ENCODE peak calls at places on chromosomes 4 and X, in nine cellular contexts. One of them, this sample, is unnamed.

GRCh38 chrX:132413459-132413858 is 75.4 kb downstream of the MBNL3 start:
- DNase-seq in K562: peak; percentile 9
- DNase-seq in esophagus muscularis mucosa: no peak
- DNase-seq in H1: peak; percentile 47
- DNase-seq in GM23338: peak; percentile 81
- DNase-seq in transverse colon: no peak
- DNase-seq in stomach: no peak
- DNase-seq in breast epithelium: no peak
- DNase-seq in HepG2: peak; percentile 82
- DNase-seq in this sample: no peak

GRCh38 chr4:69832326-69833030 is 27.5 kb downstream of the SULT1E1 start:
- DNase-seq in K562: no peak
- DNase-seq in esophagus muscularis mucosa: no peak
- DNase-seq in H1: no peak
- DNase-seq in GM23338: no peak
- DNase-seq in transverse colon: peak; percentile 71
- DNase-seq in stomach: peak; percentile 58
- DNase-seq in breast epithelium: no peak
- DNase-seq in HepG2: peak; percentile 99
- DNase-seq in this sample: no peak

GRCh38 chrX:37958493-37959211 is 47.7 kb upstream of the SYTL5 start:
- DNase-seq in K562: no peak
- DNase-seq in esophagus muscularis mucosa: no peak
- DNase-seq in H1: no peak
- DNase-seq in GM23338: no peak
- DNase-seq in transverse colon: no peak
- DNase-seq in stomach: no peak
- DNase-seq in breast epithelium: no peak
- DNase-seq in HepG2: peak; percentile 67
- DNase-seq in this sample: no peak

GRCh38 chr4:141870152-141870551 is 233.8 kb downstream of the IL15 start:
- DNase-seq in K562: no peak
- DNase-seq in esophagus muscularis mucosa: no peak
- DNase-seq in H1: no peak
- DNase-seq in GM23338: no peak
- DNase-seq in transverse colon: no peak
- DNase-seq in stomach: no peak
- DNase-seq in breast epithelium: no peak
- DNase-seq in HepG2: no peak
- DNase-seq in this sample: no peak

GRCh38 chr4:87896020-87896621 is 63.4 kb downstream of the MEPE start:
- DNase-seq in K562: no peak
- DNase-seq in esophagus muscularis mucosa: no peak
- DNase-seq in H1: no peak
- DNase-seq in GM23338: peak; percentile 64
- DNase-seq in transverse colon: no peak
- DNase-seq in stomach: no peak
- DNase-seq in breast epithelium: no peak
- DNase-seq in HepG2: peak; percentile 52
- DNase-seq in this sample: no peak

GRCh38 chrX:1763294-1763693 is 148.4 kb downstream of the ASMT start:
- DNase-seq in K562: no peak
- DNase-seq in esophagus muscularis mucosa: no peak
- DNase-seq in H1: no peak
- DNase-seq in GM23338: no peak
- DNase-seq in transverse colon: no peak
- DNase-seq in stomach: no peak
- DNase-seq in breast epithelium: no peak
- DNase-seq in HepG2: no peak
- DNase-seq in this sample: no peak

GRCh38 chrX:23434356-23434884 is 99.8 kb downstream of the PTCHD1 start:
- DNase-seq in K562: no peak
- DNase-seq in esophagus muscularis mucosa: no peak
- DNase-seq in H1: no peak
- DNase-seq in GM23338: no peak
- DNase-seq in transverse colon: peak; percentile 46
- DNase-seq in stomach: peak; percentile 84
- DNase-seq in breast epithelium: peak; percentile 63
- DNase-seq in HepG2: no peak
- DNase-seq in this sample: no peak

GRCh38 chrX:63354484-63354883 is 3.4 kb upstream of the SPIN4 start:
- DNase-seq in K562: no peak
- DNase-seq in esophagus muscularis mucosa: no peak
- DNase-seq in H1: no peak
- DNase-seq in GM23338: no peak
- DNase-seq in transverse colon: no peak
- DNase-seq in stomach: no peak
- DNase-seq in breast epithelium: no peak
- DNase-seq in HepG2: no peak
- DNase-seq in this sample: no peak

GRCh38 chr4:99845708-99846469 is 29.3 kb downstream of the DAPP1 start:
- DNase-seq in K562: no peak
- DNase-seq in esophagus muscularis mucosa: no peak
- DNase-seq in H1: no peak
- DNase-seq in GM23338: no peak
- DNase-seq in transverse colon: no peak
- DNase-seq in stomach: no peak
- DNase-seq in breast epithelium: no peak
- DNase-seq in HepG2: no peak
- DNase-seq in this sample: no peak

GRCh38 chrX:13776387-13776786 is 40.5 kb downstream of the GPM6B start:
- DNase-seq in K562: no peak
- DNase-seq in esophagus muscularis mucosa: no peak
- DNase-seq in H1: no peak
- DNase-seq in GM23338: no peak
- DNase-seq in transverse colon: no peak
- DNase-seq in stomach: no peak
- DNase-seq in breast epithelium: no peak
- DNase-seq in HepG2: no peak
- DNase-seq in this sample: no peak

GRCh38 chrX:38214551-38214950 is 6.1 kb downstream of the SRPX start:
- DNase-seq in K562: no peak
- DNase-seq in esophagus muscularis mucosa: no peak
- DNase-seq in H1: no peak
- DNase-seq in GM23338: no peak
- DNase-seq in transverse colon: no peak
- DNase-seq in stomach: no peak
- DNase-seq in breast epithelium: no peak
- DNase-seq in HepG2: no peak
- DNase-seq in this sample: no peak

GRCh38 chr4:182604161-182604591 is 313.0 kb downstream of the DCTD start:
- DNase-seq in K562: no peak
- DNase-seq in esophagus muscularis mucosa: no peak
- DNase-seq in H1: no peak
- DNase-seq in GM23338: no peak
- DNase-seq in transverse colon: no peak
- DNase-seq in stomach: no peak
- DNase-seq in breast epithelium: no peak
- DNase-seq in HepG2: no peak
- DNase-seq in this sample: no peak

GRCh38 chr4:164807611-164808010 is 53.7 kb downstream of the SMIM31 start:
- DNase-seq in K562: no peak
- DNase-seq in esophagus muscularis mucosa: no peak
- DNase-seq in H1: no peak
- DNase-seq in GM23338: peak; percentile 87
- DNase-seq in transverse colon: no peak
- DNase-seq in stomach: peak; percentile 36
- DNase-seq in breast epithelium: no peak
- DNase-seq in HepG2: peak; percentile 74
- DNase-seq in this sample: no peak

GRCh38 chrX:23394421-23394820 is 59.8 kb downstream of the PTCHD1 start:
- DNase-seq in K562: no peak
- DNase-seq in esophagus muscularis mucosa: no peak
- DNase-seq in H1: no peak
- DNase-seq in GM23338: no peak
- DNase-seq in transverse colon: no peak
- DNase-seq in stomach: peak; percentile 53
- DNase-seq in breast epithelium: no peak
- DNase-seq in HepG2: no peak
- DNase-seq in this sample: no peak

GRCh38 chr4:55312491-55313101 is 33.4 kb upstream of the SRD5A3 start:
- DNase-seq in K562: no peak
- DNase-seq in esophagus muscularis mucosa: no peak
- DNase-seq in H1: peak; percentile 50
- DNase-seq in GM23338: peak; percentile 80
- DNase-seq in transverse colon: peak; percentile 33
- DNase-seq in stomach: peak; percentile 34
- DNase-seq in breast epithelium: no peak
- DNase-seq in HepG2: peak; percentile 33
- DNase-seq in this sample: no peak

GRCh38 chr4:2941138-2942036 is 21.8 kb downstream of the NOP14 start:
- DNase-seq in K562: no peak
- DNase-seq in esophagus muscularis mucosa: no peak
- DNase-seq in H1: no peak
- DNase-seq in GM23338: no peak
- DNase-seq in transverse colon: peak; percentile 7
- DNase-seq in stomach: no peak
- DNase-seq in breast epithelium: peak; percentile 46
- DNase-seq in HepG2: no peak
- DNase-seq in this sample: no peak
- TF ChIP-seq POLR2AphosphoS5 in K562: no peak
- TF ChIP-seq POLR2AphosphoS5 in esophagus muscularis mucosa: no peak
- TF ChIP-seq POLR2AphosphoS5 in H1: peak; percentile 35
- TF ChIP-seq POLR2AphosphoS5 in GM23338: no peak
- TF ChIP-seq POLR2AphosphoS5 in transverse colon: no peak
- TF ChIP-seq POLR2AphosphoS5 in stomach: no peak
- TF ChIP-seq POLR2AphosphoS5 in breast epithelium: no peak
- TF ChIP-seq POLR2AphosphoS5 in HepG2: no peak
- TF ChIP-seq POLR2AphosphoS5 in this sample: no peak

DNA sequence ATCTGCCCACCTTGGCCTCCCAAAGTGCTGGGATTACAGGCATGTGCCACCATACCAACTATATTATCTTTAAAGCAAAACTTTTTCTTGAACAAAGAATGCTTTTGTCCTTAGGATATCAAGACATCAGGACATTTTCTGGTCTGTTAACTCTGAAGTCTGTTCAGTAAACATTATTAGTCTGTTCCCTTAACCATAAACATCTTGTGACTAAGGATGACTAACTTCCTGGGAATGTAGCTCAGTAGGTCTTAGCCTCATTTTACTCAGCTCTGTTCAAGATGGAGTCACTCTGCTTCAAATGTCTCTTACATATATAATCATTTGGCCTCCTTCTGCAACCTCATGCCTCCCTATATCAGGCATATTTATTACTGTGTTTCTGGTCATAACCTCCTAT is 122.9 kb downstream of the UBE2NL start:
- DNase-seq in K562: no peak
- DNase-seq in esophagus muscularis mucosa: no peak
- DNase-seq in H1: no peak
- DNase-seq in GM23338: no peak
- DNase-seq in transverse colon: no peak
- DNase-seq in stomach: no peak
- DNase-seq in breast epithelium: no peak
- DNase-seq in HepG2: no peak
- DNase-seq in this sample: no peak
- H3K27ac ChIP-seq in K562: no peak overlapping the region
- H3K27ac ChIP-seq in esophagus muscularis mucosa: no peak overlapping the region
- H3K27ac ChIP-seq in H1: no peak overlapping the region
- H3K27ac ChIP-seq in GM23338: no peak overlapping the region
- H3K27ac ChIP-seq in transverse colon: no peak overlapping the region
- H3K27ac ChIP-seq in stomach: no peak overlapping the region
- H3K27ac ChIP-seq in breast epithelium: no peak overlapping the region
- H3K27ac ChIP-seq in HepG2: no peak overlapping the region
- H3K27ac ChIP-seq in this sample: no peak overlapping the region

DNA sequence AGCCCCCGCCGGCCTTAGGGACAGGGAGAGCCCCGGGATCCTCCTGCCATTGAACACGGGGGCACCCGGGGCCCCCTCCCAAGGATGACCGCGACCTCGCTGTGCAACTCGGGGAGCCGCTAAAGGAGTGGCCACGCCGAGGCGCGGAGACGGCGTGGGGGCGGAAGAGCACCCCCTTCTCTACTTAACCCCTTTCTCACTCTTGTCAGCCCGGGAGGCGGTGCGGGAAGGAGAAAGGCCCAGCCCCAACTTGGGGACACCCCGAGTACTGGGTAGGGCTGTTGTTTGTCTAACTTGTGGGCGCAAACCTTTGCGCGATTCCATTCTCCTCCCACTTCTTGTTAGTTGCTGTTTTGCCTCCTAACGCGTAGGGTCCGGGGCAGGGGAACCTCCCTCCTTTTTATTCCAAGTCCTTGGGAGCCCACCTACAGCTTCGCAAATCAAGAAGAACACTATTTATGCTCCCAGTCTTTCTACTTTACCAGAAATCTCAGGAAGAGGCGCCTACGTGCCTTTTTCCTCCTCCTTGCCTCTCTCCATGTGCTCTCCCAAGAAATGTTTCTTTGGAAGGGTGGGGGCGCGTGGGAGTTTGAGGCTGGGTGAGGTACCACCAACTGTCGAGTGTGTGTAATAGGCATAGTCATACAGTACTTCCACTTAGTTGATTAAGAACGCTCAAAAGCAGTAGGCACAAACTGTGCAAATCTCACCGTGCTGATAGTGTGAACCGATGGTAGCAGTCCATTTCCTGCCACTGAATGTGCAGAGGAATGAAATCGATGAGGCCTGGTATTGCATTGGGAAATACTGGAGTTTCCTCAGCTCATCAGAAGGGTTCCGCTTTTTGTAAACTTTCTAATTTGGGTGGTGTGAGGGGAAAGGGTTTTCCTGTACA is 810 bp downstream of the DIAPH2 start:
- DNase-seq in K562: no peak
- DNase-seq in esophagus muscularis mucosa: peak; percentile 91
- DNase-seq in H1: peak; percentile 43
- DNase-seq in GM23338: peak; percentile 22
- DNase-seq in transverse colon: peak; percentile 45
- DNase-seq in stomach: peak; percentile 35
- DNase-seq in breast epithelium: no peak
- DNase-seq in HepG2: peak; percentile 7
- DNase-seq in this sample: no peak
- TF ChIP-seq CTCF in K562: no peak
- TF ChIP-seq CTCF in esophagus muscularis mucosa: no peak
- TF ChIP-seq CTCF in H1: no peak
- TF ChIP-seq CTCF in GM23338: no peak
- TF ChIP-seq CTCF in transverse colon: no peak
- TF ChIP-seq CTCF in stomach: no peak
- TF ChIP-seq CTCF in breast epithelium: no peak
- TF ChIP-seq CTCF in HepG2: no peak
- TF ChIP-seq CTCF in this sample: no peak

DNA sequence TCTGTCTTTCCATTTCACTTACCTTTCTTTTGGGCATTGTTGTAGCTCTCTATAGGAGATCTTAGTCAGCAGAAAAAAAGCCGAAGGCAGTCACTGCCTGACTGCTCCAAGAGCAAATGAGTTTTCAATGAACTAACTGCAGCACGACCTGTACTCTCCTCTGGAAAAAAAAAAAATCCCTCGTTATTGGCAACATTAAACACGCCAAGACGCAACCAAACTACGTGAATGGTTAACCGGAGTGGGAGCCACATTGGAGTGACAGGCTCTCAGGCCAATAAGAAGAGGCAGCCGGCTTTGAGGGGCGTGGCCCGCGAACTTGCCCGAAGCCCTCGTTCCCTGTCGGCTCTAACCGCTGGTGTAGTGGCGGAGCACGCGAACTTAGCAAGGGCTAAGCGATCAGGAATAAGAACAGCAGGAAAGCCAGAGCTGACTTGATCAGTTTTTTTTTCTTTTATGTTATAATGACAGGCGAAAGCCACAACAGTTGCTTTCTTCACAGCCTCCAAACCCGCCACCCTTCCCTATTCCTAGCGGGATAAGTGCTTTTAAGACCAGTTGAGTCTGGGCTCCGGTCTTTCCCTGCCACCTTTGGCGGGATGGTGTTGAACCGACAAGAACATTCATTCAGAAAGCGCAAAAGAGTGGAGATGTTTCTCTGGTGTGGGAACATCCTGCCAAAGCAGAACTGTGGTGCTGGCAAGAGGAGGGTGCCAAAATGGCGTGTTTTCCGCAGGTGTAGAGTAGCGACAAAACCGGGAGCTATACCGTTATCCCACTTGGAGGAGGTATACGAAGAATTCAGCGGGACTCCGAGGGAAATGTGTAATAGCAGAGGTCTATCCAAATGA is 80.0 kb downstream of the HMGN5 start:
- DNase-seq in K562: peak; percentile 86
- DNase-seq in esophagus muscularis mucosa: peak; percentile 95
- DNase-seq in H1: peak; percentile 89
- DNase-seq in GM23338: peak; percentile 90
- DNase-seq in transverse colon: peak; percentile 92
- DNase-seq in stomach: peak; percentile 91
- DNase-seq in breast epithelium: peak; percentile 83
- DNase-seq in HepG2: peak; percentile 41
- DNase-seq in this sample: no peak
- TF ChIP-seq POLR2AphosphoS5 in K562: no peak
- TF ChIP-seq POLR2AphosphoS5 in esophagus muscularis mucosa: peak; percentile 73
- TF ChIP-seq POLR2AphosphoS5 in H1: no peak
- TF ChIP-seq POLR2AphosphoS5 in GM23338: peak; percentile 59
- TF ChIP-seq POLR2AphosphoS5 in transverse colon: peak; percentile 52
- TF ChIP-seq POLR2AphosphoS5 in stomach: peak; percentile 54
- TF ChIP-seq POLR2AphosphoS5 in breast epithelium: no peak
- TF ChIP-seq POLR2AphosphoS5 in HepG2: no peak
- TF ChIP-seq POLR2AphosphoS5 in this sample: peak; percentile 7

This sample was measured in vagina.